ENCODE peak calls at places on chromosome 12, in five cellular contexts. P, S, U, W and K are unnamed samples.

GRCh38 chr12:57147641-57147944 is 174 bp upstream of the LRP1-AS start:
- DNase-seq in U (peak; percentile 71), W (no peak), P (no peak), S (no peak), K (no peak)

GRCh38 chr12:31231611-31232360 is 94.2 kb downstream of the SINHCAF start:
- DNase-seq in U (no peak), S (no peak), P (no peak), W (no peak), K (no peak)

GRCh38 chr12:16163891-16164290 is 113.6 kb downstream of the SLC15A5 start:
- DNase-seq in S (no peak), U (no peak), P (no peak), W (no peak), K (no peak)

GRCh38 chr12:29460082-29460481 is 37.4 kb downstream of the OVCH1 start:
- DNase-seq in U (no peak), W (no peak), S (no peak), P (no peak), K (no peak)

GRCh38 chr12:44972746-44973421 is 78.0 kb downstream of the DBX2 start:
- DNase-seq in P (no peak), U (no peak), W (no peak), S (no peak), K (no peak)

GRCh38 chr12:91182664-91183455 is at the start of gene DCN:
- DNase-seq in W (no peak), P (no peak), S (no peak), U (no peak), K (no peak)

GRCh38 chr12:122094735-122095561 is 16.4 kb downstream of the MLXIP start:
- DNase-seq in U (no peak), S (no peak), P (no peak), W (no peak), K (no peak)

GRCh38 chr12:3795096-3795799 is 42.3 kb upstream of the CRACR2A start:
- DNase-seq in W (no peak), U (no peak), P (no peak), S (no peak), K (no peak)

GRCh38 chr12:81502912-81503695 is 256.0 kb downstream of the PPFIA2 start:
- DNase-seq in P (no peak), S (no peak), U (no peak), W (no peak), K (no peak)

GRCh38 chr12:115341442-115341841 is 657.5 kb upstream of the TBX3 start:
- DNase-seq in U (peak; percentile 90), S (no peak), P (no peak), W (no peak), K (peak; percentile 95)

GRCh38 chr12:129520736-129521135 is 383.1 kb downstream of the TMEM132D start:
- DNase-seq in W (no peak), P (no peak), U (no peak), S (no peak), K (no peak)

GRCh38 chr12:9073077-9073476 is 42.6 kb downstream of the A2M start:
- DNase-seq in W (no peak), U (no peak), P (no peak), S (no peak), K (no peak)

GRCh38 chr12:57124259-57124877 is 3.9 kb upstream of the LRP1 start:
- DNase-seq in S (peak; percentile 67), P (peak; percentile 45), W (peak; percentile 70), U (peak; percentile 83), K (peak; percentile 83)

GRCh38 chr12:75480469-75480949 is at the start of gene GLIPR1:
- DNase-seq in U (peak; percentile 83), P (peak; percentile 43), S (peak; percentile 56), W (peak; percentile 43), K (peak; percentile 92)

GRCh38 chr12:113961921-113962710 is 4.0 kb downstream of the RBM19 start:
- DNase-seq in U (no peak), W (no peak), P (no peak), S (no peak), K (no peak)

GRCh38 chr12:122125452-122126341 is 47.1 kb downstream of the MLXIP start:
- DNase-seq in U (no peak), S (no peak), P (no peak), W (no peak), K (no peak)

GRCh38 chr12:112183141-112183581 is 57.8 kb downstream of the TRAFD1 start:
- DNase-seq in P (no peak), U (no peak), S (no peak), W (no peak), K (no peak)

GRCh38 chr12:31017535-31017934 is 56.1 kb upstream of the DDX11 start:
- DNase-seq in P (no peak), S (no peak), U (peak; percentile 5), W (no peak), K (no peak)

GRCh38 chr12:106585237-106585834 is 2.5 kb downstream of the RFX4 start:
- DNase-seq in U (no peak), P (no peak), S (no peak), W (no peak), K (no peak)

GRCh38 chr12:106284294-106285105 is 18.0 kb upstream of the TCP11L2 start:
- DNase-seq in P (no peak), S (peak; percentile 56), W (no peak), U (no peak), K (no peak)

DNA sequence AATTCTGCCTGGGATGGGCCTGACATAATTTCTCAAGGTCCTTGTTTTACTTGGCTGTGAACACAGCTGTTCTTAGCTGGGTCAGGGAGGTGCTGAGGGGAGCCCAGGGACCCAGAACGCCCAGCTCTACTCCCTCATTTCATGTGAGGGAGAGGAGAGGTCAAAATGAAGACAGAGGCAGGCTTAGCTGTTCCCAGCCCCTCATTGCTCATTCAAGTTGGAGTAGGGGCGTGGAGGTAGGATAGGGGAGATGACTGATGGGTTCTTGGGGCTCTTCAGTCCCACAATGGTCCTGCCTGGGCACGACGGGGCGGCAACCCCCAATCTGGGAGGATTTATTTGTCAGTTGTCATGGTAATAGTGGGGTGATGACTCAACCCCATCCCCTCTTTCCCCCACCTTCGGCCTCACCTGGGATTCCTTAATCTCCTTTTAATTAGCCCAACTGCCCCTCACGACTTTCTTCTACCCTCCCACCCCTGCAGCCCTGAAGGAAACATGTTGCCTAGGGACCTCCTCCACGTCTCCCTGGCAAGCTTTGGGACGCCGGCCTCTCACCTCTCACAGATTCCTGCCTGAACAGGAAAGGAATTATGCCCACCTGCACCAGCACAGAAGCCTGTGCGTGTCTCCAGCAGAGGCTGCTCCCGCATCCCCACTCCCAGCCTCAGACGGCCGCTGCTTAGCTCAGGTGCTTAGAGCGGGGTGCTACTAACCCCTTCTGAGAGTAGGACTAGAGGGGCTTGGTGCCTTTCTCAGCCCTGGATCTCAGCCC is 10.2 kb downstream of the SPRYD3 start:
- DNase-seq in S (no peak), P (no peak), U (peak; percentile 29), W (no peak), K (peak; percentile 69)
- H3K4me1 ChIP-seq in S (peaks cover 9% of the 10 kb centered on the region), P (no peaks in the 10 kb centered on the region), U (peaks cover 15% of the 10 kb centered on the region), W (peaks cover 7% of the 10 kb centered on the region), K (peaks cover 82% of the 10 kb centered on the region)

DNA sequence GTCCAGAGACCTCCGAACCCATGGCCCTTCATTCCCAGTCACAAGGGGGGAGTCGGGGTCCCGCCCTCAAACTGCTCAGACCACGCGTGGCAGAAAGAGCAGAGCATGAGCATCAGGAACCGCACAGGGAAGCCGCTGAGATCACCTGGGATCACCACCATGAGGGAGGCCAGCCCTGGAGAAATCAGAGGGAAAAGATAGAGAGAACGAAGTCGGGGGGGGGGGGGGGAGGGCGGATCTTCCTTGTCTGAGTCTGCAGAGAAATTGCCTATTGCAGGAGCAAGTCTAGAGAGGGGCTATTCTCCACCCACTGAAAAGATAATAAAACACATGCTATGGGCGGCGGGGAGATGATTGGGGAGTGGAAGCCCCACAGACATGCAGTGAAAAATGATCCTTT is 884 bp upstream of the TMEM132C start:
- DNase-seq in P (no peak), U (no peak), S (no peak), W (no peak), K (no peak)
- H3K4me3 ChIP-seq in P (no peak overlapping the region), U (no peak overlapping the region), S (no peak overlapping the region), W (no peak overlapping the region), K (no peak overlapping the region)

DNA sequence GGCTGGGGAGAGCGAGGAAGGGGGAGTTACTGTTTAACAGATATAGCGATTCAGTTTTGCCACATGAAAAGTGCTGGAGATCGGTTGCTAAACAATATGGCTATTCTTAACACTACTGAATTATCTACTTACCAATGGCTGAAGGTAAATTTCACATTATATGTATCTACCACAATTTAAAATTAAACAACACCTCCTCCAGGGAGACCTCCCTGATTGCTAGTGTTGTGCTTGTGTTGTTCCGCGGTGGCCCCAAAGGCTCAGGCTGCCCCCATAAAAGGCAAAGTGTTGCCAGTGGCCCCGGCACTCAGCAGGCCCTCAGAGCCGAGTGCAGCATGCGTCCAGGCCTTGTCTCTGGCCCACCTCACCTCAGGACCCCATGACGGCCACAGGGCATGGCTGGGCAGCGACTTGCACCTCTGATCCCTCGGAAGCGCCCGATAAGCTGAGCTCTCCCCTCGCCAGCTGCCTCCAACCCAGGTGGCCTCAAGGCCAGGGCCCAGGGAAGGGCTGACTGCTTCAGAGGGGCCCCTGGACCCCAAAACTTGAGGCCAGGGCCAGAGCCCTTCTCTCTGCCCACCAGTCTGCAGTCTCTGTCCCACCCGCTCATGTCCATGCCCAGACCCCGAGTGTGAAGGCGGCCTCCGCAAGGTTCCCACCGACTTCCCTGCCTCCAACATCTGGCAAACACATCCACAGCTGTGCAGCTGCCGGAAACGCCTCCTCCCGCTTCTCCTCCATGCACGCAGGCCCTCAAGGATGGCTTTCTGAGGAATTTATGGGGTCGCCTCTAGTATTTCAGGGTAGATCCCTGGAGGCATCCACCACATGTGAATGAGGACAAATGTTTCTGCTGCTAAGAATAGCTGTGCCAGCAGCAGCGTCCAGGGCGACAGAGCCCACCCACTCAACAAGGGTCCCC is 60.0 kb downstream of the NCOR2 start:
- DNase-seq in P (no peak), W (no peak), U (no peak), S (no peak), K (no peak)
- H3K4me1 ChIP-seq in P (peaks cover 5% of the 10 kb centered on the region), W (no peaks in the 10 kb centered on the region), U (peaks cover 6% of the 10 kb centered on the region), S (peaks cover 59% of the 10 kb centered on the region), K (peaks cover 92% of the 10 kb centered on the region)

DNA sequence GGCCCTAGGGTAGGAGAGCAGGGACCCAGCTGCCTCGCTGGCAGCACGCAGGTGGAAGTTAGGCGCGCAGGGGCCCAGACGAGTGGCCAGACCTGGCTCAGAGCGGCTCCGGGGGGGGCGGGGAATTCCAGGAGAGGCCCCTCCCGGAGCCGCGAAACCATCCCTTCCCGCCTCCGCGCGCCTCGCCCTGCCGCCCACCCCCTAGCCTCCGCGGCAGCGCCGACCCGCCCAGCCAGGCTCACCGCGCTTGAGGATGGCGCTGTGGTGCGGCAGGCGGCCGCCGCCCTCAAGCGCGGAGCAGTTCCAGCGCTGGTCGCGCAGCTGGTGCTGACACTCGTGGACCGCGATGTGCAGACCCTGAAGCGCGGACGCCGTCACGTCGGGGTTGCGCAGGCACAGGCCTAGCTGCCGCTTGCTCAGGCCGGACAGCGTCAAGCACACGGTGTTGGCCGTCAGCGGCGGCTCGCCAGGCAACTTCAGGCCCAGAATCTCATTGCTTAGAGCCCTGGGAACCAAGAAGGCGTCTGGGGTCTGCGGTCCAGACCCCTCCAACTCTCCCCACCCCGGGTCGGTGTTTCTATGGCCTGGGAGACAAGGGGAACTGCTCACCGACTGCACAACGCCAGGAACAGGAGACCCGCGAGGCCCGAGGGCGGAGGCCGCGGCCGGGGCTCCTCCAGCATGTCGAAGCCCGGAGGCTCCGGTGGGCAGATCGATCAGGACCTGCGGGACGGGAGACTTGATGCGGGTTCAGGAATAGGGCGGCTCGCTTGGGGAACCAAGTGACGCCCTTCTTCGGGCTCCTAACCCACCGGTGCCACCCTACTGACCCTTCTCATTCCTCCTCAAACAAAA is 1.5 kb downstream of the WNT10B start:
- DNase-seq in W (peak; percentile 31), P (no peak), S (no peak), U (no peak), K (no peak)
- H3K4me3 ChIP-seq in W (peak overlapping the region; percentile 39), P (peak overlapping the region; percentile 21), S (no peak overlapping the region), U (peak overlapping the region; percentile 0), K (no peak overlapping the region)

GRCh38 chr12:120228041-120228290 is 27.1 kb upstream of the RPLP0 start:
- DNase-seq in S (no peak), P (no peak), U (no peak), W (no peak), K (no peak)
- H3K4me1 ChIP-seq in S (peaks cover 49% of the 10 kb centered on the region), P (peaks cover 79% of the 10 kb centered on the region), U (peaks cover 27% of the 10 kb centered on the region), W (peaks cover 76% of the 10 kb centered on the region), K (peaks cover 89% of the 10 kb centered on the region)